ENCODE peak calls at places on chromosomes 16 and 17, in nine cellular contexts. One of them, this sample, is unnamed.

GRCh38 chr16:77759821-77760220 is 28.5 kb upstream of the VAT1L start:
- DNase-seq in head of caudate nucleus: no peak
- DNase-seq in mucosa of descending colon: no peak
- DNase-seq in T-helper 9 cell: no peak
- DNase-seq in HT1080: no peak
- DNase-seq in activated T-cell treated with anti-CD3 and anti-CD28 coated beads, Interleukin-2, amount 50 U/mL, for 24 hours: no peak
- DNase-seq in AG04449: no peak
- DNase-seq in HFF-Myc: no peak
- DNase-seq in fibroblast of pulmonary artery: peak
- DNase-seq in this sample: no peak

GRCh38 chr17:8360260-8360659 is 16.2 kb downstream of the KRABD2 start:
- DNase-seq in head of caudate nucleus: no peak
- DNase-seq in mucosa of descending colon: no peak
- DNase-seq in T-helper 9 cell: no peak
- DNase-seq in HT1080: no peak
- DNase-seq in activated T-cell treated with anti-CD3 and anti-CD28 coated beads, Interleukin-2, amount 50 U/mL, for 24 hours: no peak
- DNase-seq in AG04449: no peak
- DNase-seq in HFF-Myc: no peak
- DNase-seq in fibroblast of pulmonary artery: no peak
- DNase-seq in this sample: no peak

GRCh38 chr17:35684046-35684802 is 47.2 kb upstream of the RASL10B start:
- DNase-seq in head of caudate nucleus: peak
- DNase-seq in mucosa of descending colon: no peak
- DNase-seq in T-helper 9 cell: no peak
- DNase-seq in HT1080: peak
- DNase-seq in activated T-cell treated with anti-CD3 and anti-CD28 coated beads, Interleukin-2, amount 50 U/mL, for 24 hours: no peak
- DNase-seq in AG04449: peak
- DNase-seq in HFF-Myc: peak
- DNase-seq in fibroblast of pulmonary artery: peak
- DNase-seq in this sample: no peak

GRCh38 chr17:58275417-58275816 is 5.3 kb downstream of the MPO start:
- DNase-seq in head of caudate nucleus: no peak
- DNase-seq in mucosa of descending colon: no peak
- DNase-seq in T-helper 9 cell: no peak
- DNase-seq in HT1080: no peak
- DNase-seq in activated T-cell treated with anti-CD3 and anti-CD28 coated beads, Interleukin-2, amount 50 U/mL, for 24 hours: no peak
- DNase-seq in AG04449: no peak
- DNase-seq in HFF-Myc: no peak
- DNase-seq in fibroblast of pulmonary artery: no peak
- DNase-seq in this sample: no peak

GRCh38 chr16:70709961-70710360 is 24.1 kb upstream of the MTSS2 start:
- DNase-seq in head of caudate nucleus: no peak
- DNase-seq in mucosa of descending colon: no peak
- DNase-seq in T-helper 9 cell: no peak
- DNase-seq in HT1080: no peak
- DNase-seq in activated T-cell treated with anti-CD3 and anti-CD28 coated beads, Interleukin-2, amount 50 U/mL, for 24 hours: no peak
- DNase-seq in AG04449: no peak
- DNase-seq in HFF-Myc: no peak
- DNase-seq in fibroblast of pulmonary artery: no peak
- DNase-seq in this sample: no peak

GRCh38 chr17:50169881-50170459 is 4.2 kb downstream of the SGCA start:
- DNase-seq in head of caudate nucleus: no peak
- DNase-seq in mucosa of descending colon: no peak
- DNase-seq in T-helper 9 cell: no peak
- DNase-seq in HT1080: no peak
- DNase-seq in activated T-cell treated with anti-CD3 and anti-CD28 coated beads, Interleukin-2, amount 50 U/mL, for 24 hours: no peak
- DNase-seq in AG04449: no peak
- DNase-seq in HFF-Myc: no peak
- DNase-seq in fibroblast of pulmonary artery: no peak
- DNase-seq in this sample: no peak

GRCh38 chr16:2285731-2286191 is 17.8 kb upstream of the RNPS1 start:
- DNase-seq in head of caudate nucleus: no peak
- DNase-seq in mucosa of descending colon: no peak
- DNase-seq in T-helper 9 cell: no peak
- DNase-seq in HT1080: no peak
- DNase-seq in activated T-cell treated with anti-CD3 and anti-CD28 coated beads, Interleukin-2, amount 50 U/mL, for 24 hours: no peak
- DNase-seq in AG04449: no peak
- DNase-seq in HFF-Myc: no peak
- DNase-seq in fibroblast of pulmonary artery: no peak
- DNase-seq in this sample: no peak

GRCh38 chr17:9244066-9245052 is 223.0 kb downstream of the NTN1 start:
- DNase-seq in head of caudate nucleus: no peak
- DNase-seq in mucosa of descending colon: peak
- DNase-seq in T-helper 9 cell: no peak
- DNase-seq in HT1080: no peak
- DNase-seq in activated T-cell treated with anti-CD3 and anti-CD28 coated beads, Interleukin-2, amount 50 U/mL, for 24 hours: no peak
- DNase-seq in AG04449: peak
- DNase-seq in HFF-Myc: no peak
- DNase-seq in fibroblast of pulmonary artery: peak
- DNase-seq in this sample: peak

GRCh38 chr17:1532836-1533602 is 16.6 kb upstream of the INPP5K start:
- DNase-seq in head of caudate nucleus: no peak
- DNase-seq in mucosa of descending colon: no peak
- DNase-seq in T-helper 9 cell: peak
- DNase-seq in HT1080: no peak
- DNase-seq in activated T-cell treated with anti-CD3 and anti-CD28 coated beads, Interleukin-2, amount 50 U/mL, for 24 hours: peak
- DNase-seq in AG04449: no peak
- DNase-seq in HFF-Myc: no peak
- DNase-seq in fibroblast of pulmonary artery: peak
- DNase-seq in this sample: no peak

GRCh38 chr16:49150341-49150740 is 131.3 kb downstream of the CBLN1 start:
- DNase-seq in head of caudate nucleus: no peak
- DNase-seq in mucosa of descending colon: no peak
- DNase-seq in T-helper 9 cell: no peak
- DNase-seq in HT1080: no peak
- DNase-seq in activated T-cell treated with anti-CD3 and anti-CD28 coated beads, Interleukin-2, amount 50 U/mL, for 24 hours: no peak
- DNase-seq in AG04449: no peak
- DNase-seq in HFF-Myc: no peak
- DNase-seq in fibroblast of pulmonary artery: no peak
- DNase-seq in this sample: no peak

GRCh38 chr17:72376486-72377345 is 255.9 kb downstream of the SOX9 start:
- DNase-seq in head of caudate nucleus: no peak
- DNase-seq in mucosa of descending colon: no peak
- DNase-seq in T-helper 9 cell: no peak
- DNase-seq in HT1080: no peak
- DNase-seq in activated T-cell treated with anti-CD3 and anti-CD28 coated beads, Interleukin-2, amount 50 U/mL, for 24 hours: no peak
- DNase-seq in AG04449: no peak
- DNase-seq in HFF-Myc: no peak
- DNase-seq in fibroblast of pulmonary artery: no peak
- DNase-seq in this sample: no peak

This sample was measured in posterior cingulate gyrus.